ENCODE peak calls at places on chromosome 6, in five cellular contexts. H is breast epithelium, U is Peyer's patch, I is endodermal cell, J is left ventricle myocardium inferior. M is an unnamed sample.
A peak's percentile ranks its signal among the peaks of the same experiment; 100 is the strongest.

GRCh38 chr6:111812080-111813038 is 60.9 kb downstream of the FYN start:
- DNase-seq in U (no peak), I (peak; percentile 80), J (no peak), H (no peak), M (no peak)

GRCh38 chr6:90038951-90039653 is 144.8 kb downstream of the GJA10 start:
- DNase-seq in J (no peak), U (peak; percentile 55), H (no peak), I (no peak), M (no peak)

GRCh38 chr6:29552512-29553051 is 7.0 kb downstream of the UBD start:
- DNase-seq in H (no peak), U (no peak), I (no peak), J (no peak), M (peak; percentile 61)

GRCh38 chr6:166351715-166352285 is 9.5 kb upstream of the SFT2D1 start:
- DNase-seq in H (no peak), I (no peak), U (no peak), J (no peak), M (no peak)

GRCh38 chr6:382883-383420 is 8.6 kb upstream of the IRF4 start:
- DNase-seq in H (no peak), U (no peak), I (no peak), J (no peak), M (peak; percentile 63)

GRCh38 chr6:15389079-15389758 is 143.3 kb downstream of the JARID2 start:
- DNase-seq in U (no peak), J (no peak), I (no peak), H (no peak), M (no peak)

GRCh38 chr6:89727501-89727900 is 89.0 kb upstream of the LYRM2 start:
- DNase-seq in J (no peak), U (no peak), H (no peak), I (no peak), M (no peak)

GRCh38 chr6:113909224-113909856 is 52.2 kb downstream of the MARCKS start:
- DNase-seq in J (no peak), U (no peak), I (no peak), H (no peak), M (peak; percentile 61)

GRCh38 chr6:24242924-24243323 is 114.9 kb downstream of the DCDC2 start:
- DNase-seq in I (no peak), U (no peak), J (no peak), H (no peak), M (no peak)

GRCh38 chr6:74603676-74604075 is 602.2 kb downstream of the COL12A1 start:
- DNase-seq in H (no peak), J (no peak), I (no peak), U (no peak), M (no peak)

GRCh38 chr6:40894962-40895799 is 143.8 kb downstream of the UNC5CL start:
- DNase-seq in I (peak; percentile 94), H (peak; percentile 61), J (peak; percentile 40), U (peak; percentile 71), M (peak; percentile 87)

GRCh38 chr6:23874985-23875384 is 251.0 kb upstream of the NRSN1 start:
- DNase-seq in J (no peak), I (no peak), U (no peak), H (no peak), M (no peak)

GRCh38 chr6:3867616-3868502 is 18.7 kb downstream of the FAM50B start:
- DNase-seq in I (no peak), H (no peak), U (no peak), J (no peak), M (no peak)

GRCh38 chr6:5905431-5906339 is 101.0 kb downstream of the NRN1 start:
- DNase-seq in U (no peak), H (no peak), J (peak; percentile 80), I (no peak), M (no peak)

GRCh38 chr6:170044836-170045562 is 245.9 kb downstream of the DLL1 start:
- DNase-seq in H (no peak), U (peak; percentile 20), I (no peak), J (no peak), M (no peak)

GRCh38 chr6:17173071-17173470 is 71.2 kb downstream of the STMND1 start:
- DNase-seq in H (no peak), U (no peak), J (no peak), I (no peak), M (no peak)

GRCh38 chr6:43361269-43361668 is 8.2 kb downstream of the ZNF318 start:
- DNase-seq in I (no peak), H (no peak), U (no peak), J (no peak), M (no peak)

GRCh38 chr6:13272131-13273046 is 55.9 kb downstream of the TBC1D7 start:
- DNase-seq in H (no peak), I (no peak), U (no peak), J (peak; percentile 51), M (no peak)

GRCh38 chr6:72640622-72640930 is 18.7 kb downstream of the KCNQ5 start:
- DNase-seq in J (no peak), H (no peak), U (no peak), I (no peak), M (no peak)

GRCh38 chr6:131807644-131808459 is at the start of gene ENPP1:
- DNase-seq in I (peak; percentile 89), J (peak; percentile 80), U (peak; percentile 83), H (peak; percentile 71), M (peak; percentile 89)

GRCh38 chr6:165846123-165846966 is 183.3 kb upstream of the PDE10A start:
- DNase-seq in I (no peak), H (no peak), U (no peak), J (no peak), M (peak; percentile 16)

GRCh38 chr6:162119349-162119748 is 608.2 kb downstream of the PRKN start:
- DNase-seq in I (peak; percentile 46), J (peak; percentile 21), H (no peak), U (no peak), M (no peak)

GRCh38 chr6:130575971-130576370 is 210.2 kb downstream of the TMEM200A start:
- DNase-seq in U (no peak), H (no peak), I (no peak), J (no peak), M (no peak)

GRCh38 chr6:33822575-33823395 is 19.0 kb upstream of the MLN start:
- DNase-seq in J (no peak), U (no peak), H (no peak), I (peak; percentile 93), M (peak; percentile 95)

GRCh38 chr6:37650071-37650481 is 47.6 kb downstream of the MDGA1 start:
- DNase-seq in I (peak; percentile 93), J (peak; percentile 45), U (no peak), H (no peak), M (peak; percentile 94)

GRCh38 chr6:113182370-113183141 is 674.6 kb upstream of the MARCKS start:
- DNase-seq in I (no peak), U (no peak), J (no peak), H (no peak), M (no peak)

GRCh38 chr6:90249458-90249857 is 47.2 kb downstream of the BACH2 start:
- DNase-seq in U (no peak), I (no peak), J (no peak), H (no peak), M (no peak)

GRCh38 chr6:45438849-45439406 is 61.2 kb upstream of the SUPT3H start:
- DNase-seq in J (no peak), H (no peak), I (no peak), U (no peak), M (no peak)

DNA sequence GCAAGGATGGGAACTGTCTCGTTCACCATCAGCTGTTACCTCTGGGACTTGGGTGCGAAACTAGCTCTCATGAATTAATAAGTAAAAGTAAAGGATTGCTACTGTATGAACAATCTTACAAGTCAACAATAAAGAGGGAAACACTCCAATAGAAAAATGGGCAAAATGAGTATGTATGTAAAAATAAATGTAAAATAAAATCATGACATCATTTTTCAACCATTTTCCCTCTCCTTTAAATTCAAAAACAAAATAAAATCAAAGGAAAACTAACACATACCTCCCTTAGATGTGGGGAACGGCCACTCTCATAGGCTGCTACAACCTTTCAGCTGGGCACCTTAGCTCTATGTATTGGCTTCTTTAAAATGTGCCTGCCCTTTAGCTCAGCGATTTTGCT is 389.7 kb upstream of the ARID1B start:
- DNase-seq in J (no peak), H (no peak), U (no peak), I (no peak), M (no peak)
- H3K36me3 ChIP-seq in J (no peaks in the 10 kb centered on the region), H (no peaks in the 10 kb centered on the region), U (no peaks in the 10 kb centered on the region), I (no peaks in the 10 kb centered on the region), M (no peaks in the 10 kb centered on the region)

DNA sequence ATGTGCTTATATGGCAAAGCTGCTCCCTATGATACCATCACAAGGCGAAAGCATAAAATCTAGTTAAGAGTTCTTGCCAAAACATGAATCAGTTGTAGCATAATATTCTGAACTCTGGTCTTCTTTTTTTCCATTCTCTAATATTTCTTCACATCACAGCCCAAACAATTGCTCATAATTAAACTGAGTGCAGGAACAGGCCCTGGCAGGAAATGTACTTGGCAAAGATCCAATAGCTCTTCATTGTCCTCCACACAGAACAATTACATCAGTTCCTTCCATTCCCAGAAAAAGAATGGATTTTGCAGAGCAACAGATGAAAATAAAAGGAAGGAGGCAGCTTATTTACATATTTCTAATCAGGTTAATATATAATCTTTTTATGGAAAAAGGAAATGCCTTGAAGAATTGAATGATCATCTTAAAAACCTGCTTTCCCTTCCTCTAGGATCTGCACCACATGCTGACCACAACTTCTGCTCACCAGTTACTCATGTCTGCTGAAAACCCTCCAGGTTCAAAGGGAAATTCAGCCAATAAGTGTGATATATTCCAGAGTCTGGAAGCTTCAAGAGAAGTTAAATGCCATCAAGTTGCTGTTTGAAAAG is 123.3 kb upstream of the COL21A1 start:
- DNase-seq in J (no peak), U (no peak), I (no peak), H (no peak), M (no peak)
- H3K4me3 ChIP-seq in J (peak overlapping the region; percentile 30), U (no peak overlapping the region), I (no peak overlapping the region), H (peak overlapping the region; percentile 27), M (no peak overlapping the region)

GRCh38 chr6:26231006-26231587 is 133.9 kb upstream of the BTN3A2 start:
- DNase-seq in I (no peak), J (no peak), U (no peak), H (no peak), M (no peak)
- H3K27me3 ChIP-seq in I (peaks cover 9% of the 10 kb centered on the region), J (peaks cover 59% of the 10 kb centered on the region), U (no peaks in the 10 kb centered on the region), H (peaks cover 4% of the 10 kb centered on the region), M (no peaks in the 10 kb centered on the region)

GRCh38 chr6:137881522-137881886 is 14.4 kb downstream of the TNFAIP3 start:
- DNase-seq in I (no peak), H (no peak), U (no peak), J (no peak), M (no peak)

GRCh38 chr6:137880633-137881521 is 13.8 kb downstream of the TNFAIP3 start:
- DNase-seq in H (no peak), I (no peak), U (no peak), J (peak; percentile 49), M (no peak)

GRCh38 chr6:137879301-137879700 is 12.2 kb downstream of the TNFAIP3 start:
- DNase-seq in H (no peak), U (no peak), I (no peak), J (no peak), M (peak; percentile 31)

GRCh38 chr6:137878810-137879285 is 11.8 kb downstream of the TNFAIP3 start:
- DNase-seq in U (no peak), I (peak; percentile 95), J (peak; percentile 77), H (no peak), M (peak; percentile 85)

DNA sequence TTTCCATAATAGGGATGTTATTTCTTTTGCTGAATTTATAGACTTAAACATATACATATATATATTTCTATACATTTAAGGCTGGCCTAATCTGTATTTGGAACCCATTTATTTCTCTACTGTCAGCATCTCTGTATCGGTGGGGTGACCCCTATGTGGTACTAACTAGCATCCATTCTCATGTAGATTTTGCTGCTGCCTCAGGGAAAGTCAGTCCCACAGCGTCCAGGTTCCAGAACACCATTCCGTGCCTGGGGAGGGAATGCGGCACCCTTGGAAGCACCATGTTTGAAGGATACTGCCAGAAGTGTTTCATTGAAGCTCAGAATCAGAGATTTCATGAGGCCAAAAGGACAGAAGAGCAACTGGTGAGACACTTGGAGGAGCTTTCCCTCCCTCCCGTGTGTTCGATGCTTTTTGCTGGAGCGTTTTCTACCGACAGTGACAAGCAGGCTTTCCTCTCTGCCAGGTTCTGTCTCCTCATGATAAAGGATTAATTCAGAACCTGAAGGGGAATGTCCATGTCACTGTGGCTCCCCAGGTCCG is 12.9 kb downstream of the TNFAIP3 start:
- DNase-seq in J (no peak), I (peak; percentile 43), U (no peak), H (no peak), M (peak; percentile 69)
- H3K36me3 ChIP-seq in J (peaks cover 84% of the 10 kb centered on the region), I (peaks cover 53% of the 10 kb centered on the region), U (no peaks in the 10 kb centered on the region), H (peaks cover 7% of the 10 kb centered on the region), M (peaks cover 2% of the 10 kb centered on the region)

M was measured in H7.